ENCODE peak calls at places on chromosome 11, in five cellular contexts. C, W, X, L and V are unnamed samples.

GRCh38 chr11:6926208-6927029 is at the start of gene ZNF215:
- DNase-seq in X (peak), W (peak), C (peak), L (peak), V (peak)

GRCh38 chr11:44430140-44430539 is 120.2 kb upstream of the ALX4 start:
- DNase-seq in W (no peak), L (no peak), X (no peak), C (no peak), V (no peak)

GRCh38 chr11:79501688-79502087 is 60.9 kb upstream of the TENM4 start:
- DNase-seq in C (no peak), W (no peak), L (no peak), X (no peak), V (no peak)

GRCh38 chr11:65156926-65157325 is 13.1 kb upstream of the SPDYC start:
- DNase-seq in X (no peak), C (no peak), W (no peak), L (no peak), V (no peak)

GRCh38 chr11:10743354-10744035 is 7.6 kb upstream of the CTR9 start:
- DNase-seq in C (no peak), W (no peak), L (peak), X (no peak), V (no peak)

GRCh38 chr11:76783294-76783900 is at the start of gene TSKU:
- DNase-seq in L (no peak), X (peak), C (no peak), W (peak), V (no peak)

GRCh38 chr11:15107730-15108515 is 6.8 kb upstream of the INSC start:
- DNase-seq in C (no peak), X (no peak), L (peak), W (peak), V (peak)

GRCh38 chr11:1838426-1839131 is at the start of gene TNNI2:
- DNase-seq in L (no peak), W (no peak), X (no peak), C (no peak), V (no peak)

GRCh38 chr11:2474059-2474901 is 29.5 kb downstream of the KCNQ1 start:
- DNase-seq in X (no peak), W (no peak), L (no peak), C (no peak), V (no peak)

GRCh38 chr11:117180661-117181585 is 2.4 kb downstream of the SIDT2 start:
- DNase-seq in W (peak), C (peak), X (peak), L (peak), V (peak)
- TF ChIP-seq EZH2phosphoT487 in W (no peak), C (no peak), X (no peak), L (no peak), V (no peak)

GRCh38 chr11:9629064-9629463 is 34.8 kb upstream of the SWAP70 start:
- DNase-seq in W (no peak), X (no peak), L (no peak), C (no peak), V (no peak)
- H2AFZ ChIP-seq in W (no peak), X (no peak), L (no peak), C (no peak), V (peak)

GRCh38 chr11:31045335-31045734 is 324.2 kb downstream of the DCDC1 start:
- DNase-seq in X (peak), L (no peak), C (peak), W (peak), V (no peak)
- TF ChIP-seq EZH2phosphoT487 in X (no peak), L (no peak), C (no peak), W (no peak), V (no peak)

DNA sequence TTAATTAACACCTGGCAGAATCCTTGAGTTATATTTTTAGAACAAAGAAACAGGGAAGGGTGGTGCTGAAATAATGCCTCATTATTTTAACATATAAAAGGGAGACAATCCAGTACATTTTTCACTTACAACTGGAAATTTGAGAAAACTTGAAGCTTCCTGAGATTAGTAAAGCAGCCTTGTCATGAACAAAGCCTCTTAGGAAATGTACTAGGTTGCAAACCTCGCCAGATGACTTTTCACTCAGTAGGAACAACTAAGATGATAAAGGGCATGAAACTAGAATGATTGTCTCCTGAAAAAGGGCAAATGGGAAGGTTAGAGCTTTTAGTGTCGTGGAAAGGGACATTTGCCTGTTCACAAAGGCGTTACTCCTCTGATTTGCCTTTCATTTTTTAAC is 289.6 kb downstream of the ETS1 start:
- DNase-seq in L (no peak), W (no peak), X (no peak), C (no peak), V (no peak)
- H2AFZ ChIP-seq in L (no peak), W (no peak), X (peak), C (no peak), V (peak)

GRCh38 chr11:17894929-17895658 is 117.8 kb downstream of the SERGEF start:
- DNase-seq in C (no peak), L (no peak), W (no peak), X (no peak), V (no peak)
- TF ChIP-seq EZH2phosphoT487 in C (no peak), L (no peak), W (no peak), X (no peak), V (no peak)

GRCh38 chr11:112459001-112459400 is 198.3 kb upstream of the PLET1 start:
- DNase-seq in X (no peak), C (no peak), W (peak), L (no peak), V (no peak)
- H2AFZ ChIP-seq in X (no peak), C (no peak), W (peak), L (no peak), V (no peak)

GRCh38 chr11:103436131-103436770 is 327.0 kb downstream of the DYNC2H1 start:
- DNase-seq in W (peak), C (no peak), X (no peak), L (no peak), V (no peak)

GRCh38 chr11:103433380-103433779 is 324.2 kb downstream of the DYNC2H1 start:
- DNase-seq in X (no peak), W (peak), L (no peak), C (no peak), V (no peak)

GRCh38 chr11:103433976-103434375 is 324.8 kb downstream of the DYNC2H1 start:
- DNase-seq in L (no peak), C (no peak), X (no peak), W (peak), V (no peak)
- TF ChIP-seq EZH2phosphoT487 in L (no peak), C (no peak), X (no peak), W (no peak), V (no peak)

GRCh38 chr11:19315511-19315910 is 74.8 kb upstream of the E2F8 start:
- DNase-seq in X (no peak), C (no peak), W (peak), L (no peak), V (no peak)
- H2AFZ ChIP-seq in X (no peak), C (no peak), W (no peak), L (no peak), V (no peak)

GRCh38 chr11:130157840-130158239 is 1.7 kb upstream of the ST14 start:
- DNase-seq in X (no peak), W (no peak), C (no peak), L (no peak), V (no peak)

GRCh38 chr11:130161441-130161840 is 1.9 kb downstream of the ST14 start:
- DNase-seq in W (no peak), L (no peak), X (no peak), C (no peak), V (peak)

GRCh38 chr11:130160460-130161090 is 993 bp downstream of the ST14 start:
- DNase-seq in L (peak), W (no peak), X (peak), C (peak), V (peak)

GRCh38 chr11:130159139-130159538 is 443 bp upstream of the ST14 start:
- DNase-seq in W (no peak), X (peak), C (no peak), L (no peak), V (no peak)

GRCh38 chr11:130159657-130160459 is at the start of gene ST14:
- DNase-seq in W (peak), L (peak), C (peak), X (peak), V (peak)
- TF ChIP-seq EZH2phosphoT487 in W (peak), L (no peak), C (peak), X (no peak), V (no peak)

GRCh38 chr11:18731949-18732821 is 6.2 kb upstream of the IGSF22 start:
- DNase-seq in X (peak), C (peak), L (peak), W (peak), V (peak)
- H2AFZ ChIP-seq in X (no peak), C (no peak), L (peak), W (no peak), V (peak)